ENCODE peak calls at places on chromosomes 5 and 9, in nine cellular contexts. K is lower leg skin; J is NCI-H1092 treated with DMSO at 0.1 percent for 48 hours; C is stimulated activated CD4-positive, alpha-beta T cell treated with anti-CD3 and anti-CD28 coated beads, Interleukin-4, amount 100 ng/mL, for 24 hours; O is GM04504; Z is activated CD8-positive, alpha-beta T cell treated with anti-CD3 and anti-CD28 coated beads for 36 hours; D is stimulated activated CD8-positive, alpha-beta memory T cell treated with anti-CD3 and anti-CD28 coated beads, Interleukin-7, amount 100 ng/mL, for 1 hour; W is NCI-H510A; N is mesenteric fat pad. X is an unnamed sample.

GRCh38 chr9:118575341-118576070 is 793.7 kb downstream of the BRINP1 start:
- DNase-seq in K (no peak), J (no peak), C (no peak), O (no peak), Z (no peak), D (no peak), W (no peak), N (no peak), X (no peak)

GRCh38 chr5:57468481-57469165 is 14.0 kb downstream of the ACTBL2 start:
- DNase-seq in K (no peak), J (no peak), C (no peak), O (peak), Z (no peak), D (no peak), W (no peak), N (no peak), X (no peak)

GRCh38 chr9:2765250-2765880 is 48.1 kb downstream of the KCNV2 start:
- DNase-seq in K (no peak), J (no peak), C (no peak), O (no peak), Z (peak), D (no peak), W (peak), N (no peak), X (no peak)

GRCh38 chr9:33177633-33178032 is 10.5 kb upstream of the B4GALT1 start:
- DNase-seq in K (no peak), J (no peak), C (no peak), O (no peak), Z (no peak), D (no peak), W (no peak), N (no peak), X (no peak)

GRCh38 chr9:7844283-7844682 is 44.7 kb upstream of the DMAC1 start:
- DNase-seq in K (no peak), J (peak), C (no peak), O (no peak), Z (no peak), D (no peak), W (no peak), N (no peak), X (no peak)

GRCh38 chr9:113373255-113373654 is 3.5 kb downstream of the HDHD3 start:
- DNase-seq in K (no peak), J (no peak), C (no peak), O (no peak), Z (no peak), D (no peak), W (no peak), N (no peak), X (no peak)

GRCh38 chr5:50595199-50595598 is 71.2 kb upstream of the PARP8 start:
- DNase-seq in K (no peak), J (no peak), C (no peak), O (peak), Z (no peak), D (no peak), W (no peak), N (no peak), X (no peak)

GRCh38 chr9:98634680-98635079 is 74.1 kb downstream of the GABBR2 start:
- DNase-seq in K (no peak), J (no peak), C (no peak), O (no peak), Z (no peak), D (no peak), W (no peak), N (no peak), X (no peak)

GRCh38 chr5:72558383-72558782 is 51.2 kb upstream of the ZNF366 start:
- DNase-seq in K (no peak), J (no peak), C (no peak), O (no peak), Z (no peak), D (no peak), W (no peak), N (no peak), X (no peak)

GRCh38 chr5:39716532-39716971 is 291.8 kb upstream of the DAB2 start:
- DNase-seq in K (peak), J (no peak), C (peak), O (no peak), Z (peak), D (no peak), W (no peak), N (no peak), X (peak)

GRCh38 chr5:111075520-111075919 is 4.0 kb downstream of the TSLP start:
- DNase-seq in K (no peak), J (no peak), C (no peak), O (peak), Z (no peak), D (no peak), W (no peak), N (no peak), X (peak)

GRCh38 chr9:80842976-80843506 is 846.3 kb downstream of the TLE1 start:
- DNase-seq in K (no peak), J (no peak), C (no peak), O (no peak), Z (no peak), D (no peak), W (no peak), N (no peak), X (no peak)

GRCh38 chr9:138045541-138046490 is 168.2 kb downstream of the CACNA1B start:
- DNase-seq in K (no peak), J (no peak), C (no peak), O (no peak), Z (no peak), D (no peak), W (no peak), N (peak), X (no peak)

GRCh38 chr5:153937661-153938060 is 101.0 kb downstream of the FAM114A2 start:
- DNase-seq in K (no peak), J (no peak), C (no peak), O (no peak), Z (no peak), D (no peak), W (no peak), N (no peak), X (no peak)

GRCh38 chr5:39661026-39661779 is 236.4 kb upstream of the DAB2 start:
- DNase-seq in K (no peak), J (no peak), C (no peak), O (peak), Z (no peak), D (no peak), W (no peak), N (no peak), X (peak)

GRCh38 chr5:176874198-176874780 is 24.9 kb downstream of the HK3 start:
- DNase-seq in K (no peak), J (no peak), C (no peak), O (no peak), Z (no peak), D (no peak), W (no peak), N (no peak), X (no peak)

GRCh38 chr5:58239731-58240130 is 220.2 kb downstream of the PLK2 start:
- DNase-seq in K (no peak), J (no peak), C (no peak), O (no peak), Z (no peak), D (no peak), W (no peak), N (no peak), X (no peak)

GRCh38 chr9:26863074-26863473 is 29.5 kb downstream of the CAAP1 start:
- DNase-seq in K (no peak), J (no peak), C (no peak), O (no peak), Z (no peak), D (no peak), W (no peak), N (no peak), X (no peak)

GRCh38 chr9:15889555-15889954 is 336.7 kb downstream of the CCDC171 start:
- DNase-seq in K (no peak), J (no peak), C (no peak), O (peak), Z (no peak), D (no peak), W (no peak), N (no peak), X (no peak)

X was measured in MG63.